ENCODE peak calls at places on chromosome 18, in seven cellular contexts. A is NB4, D is WTC11, P is endothelial cell, V is AG04449, S is GM06990, Y is GM23338. Q is an unnamed sample.

GRCh38 chr18:2104620-2105462 is 466.5 kb downstream of the METTL4 start:
- DNase-seq in V (no peak), P (peak; percentile 67), A (peak; percentile 65), D (peak; percentile 68), S (peak; percentile 6), Y (peak; percentile 73), Q (peak; percentile 26)

GRCh38 chr18:58536187-58536516 is 92.7 kb downstream of the ALPK2 start:
- DNase-seq in P (no peak), Y (no peak), D (no peak), A (no peak), V (no peak), S (no peak), Q (no peak)

GRCh38 chr18:13003466-13003896 is 12.3 kb downstream of the CEP192 start:
- DNase-seq in V (no peak), Y (peak; percentile 94), A (peak; percentile 80), P (peak; percentile 58), D (peak; percentile 75), S (no peak), Q (no peak)

GRCh38 chr18:11156977-11157376 is 7.6 kb upstream of the PIEZO2 start:
- DNase-seq in P (no peak), Y (no peak), V (no peak), S (no peak), D (no peak), A (no peak), Q (no peak)

GRCh38 chr18:574456-575228 is 5.5 kb upstream of the CETN1 start:
- DNase-seq in D (no peak), A (no peak), Y (peak; percentile 73), S (no peak), P (no peak), V (no peak), Q (no peak)

GRCh38 chr18:10388380-10388779 is 66.1 kb upstream of the APCDD1 start:
- DNase-seq in S (no peak), A (no peak), Y (no peak), V (no peak), D (no peak), P (no peak), Q (no peak)

GRCh38 chr18:24426398-24427294 is at the start of gene IMPACT:
- DNase-seq in Y (peak; percentile 97), S (peak; percentile 83), A (peak; percentile 90), V (no peak), D (peak; percentile 87), P (peak; percentile 90), Q (peak; percentile 76)

GRCh38 chr18:60684843-60685513 is 312.4 kb upstream of the MC4R start:
- DNase-seq in Y (peak; percentile 44), A (peak; percentile 37), S (no peak), P (no peak), V (peak; percentile 4), D (no peak), Q (no peak)

GRCh38 chr18:80192653-80193385 is 54.5 kb downstream of the PARD6G start:
- DNase-seq in Y (no peak), V (no peak), S (no peak), P (no peak), A (no peak), D (no peak), Q (no peak)

GRCh38 chr18:67864677-67865340 is 348.3 kb upstream of the DSEL start:
- DNase-seq in A (no peak), D (no peak), Y (no peak), P (no peak), S (no peak), V (peak; percentile 97), Q (no peak)

GRCh38 chr18:29849145-29849544 is 1193.4 kb downstream of the DSC3 start:
- DNase-seq in Y (no peak), V (no peak), S (no peak), D (no peak), P (no peak), A (no peak), Q (no peak)

GRCh38 chr18:25370391-25370790 is 18.4 kb upstream of the ZNF521 start:
- DNase-seq in D (no peak), P (peak; percentile 14), Y (no peak), V (no peak), S (no peak), A (no peak), Q (no peak)

GRCh38 chr18:23992119-23992940 is 22.2 kb upstream of the TTC39C start:
- DNase-seq in S (peak; percentile 59), D (no peak), V (no peak), A (no peak), P (no peak), Y (no peak), Q (no peak)

GRCh38 chr18:43571078-43571689 is 293.9 kb upstream of the SYT4 start:
- DNase-seq in A (peak; percentile 49), V (no peak), Y (peak; percentile 82), S (no peak), D (no peak), P (peak; percentile 55), Q (no peak)

GRCh38 chr18:74228312-74228711 is 63.5 kb downstream of the CYB5A start:
- DNase-seq in A (no peak), D (no peak), Y (no peak), V (no peak), P (no peak), S (no peak), Q (no peak)

GRCh38 chr18:79764131-79764530 is 33.6 kb upstream of the KCNG2 start:
- DNase-seq in D (no peak), V (no peak), P (no peak), Y (no peak), A (no peak), S (no peak), Q (no peak)

GRCh38 chr18:69759046-69759445 is 188.6 kb downstream of the CD226 start:
- DNase-seq in P (no peak), A (no peak), S (no peak), Y (no peak), V (no peak), D (no peak), Q (no peak)

GRCh38 chr18:79583426-79583825 is 96.2 kb upstream of the CTDP1 start:
- DNase-seq in S (no peak), V (no peak), A (no peak), Y (no peak), D (no peak), P (no peak), Q (no peak)

GRCh38 chr18:50069422-50069821 is 125.5 kb downstream of the MYO5B start:
- DNase-seq in S (no peak), P (no peak), A (no peak), Y (no peak), V (no peak), D (no peak), Q (no peak)

GRCh38 chr18:50065527-50065926 is 129.4 kb downstream of the MYO5B start:
- DNase-seq in Y (no peak), S (no peak), P (no peak), V (no peak), A (no peak), D (no peak), Q (no peak)

GRCh38 chr18:50061876-50062517 is 132.9 kb downstream of the MYO5B start:
- DNase-seq in S (no peak), Y (no peak), A (no peak), D (no peak), V (no peak), P (no peak), Q (no peak)

GRCh38 chr18:50060822-50061221 is 134.1 kb downstream of the MYO5B start:
- DNase-seq in S (no peak), D (no peak), A (no peak), Y (peak; percentile 18), P (no peak), V (no peak), Q (no peak)

GRCh38 chr18:50065039-50065438 is 129.9 kb downstream of the MYO5B start:
- DNase-seq in D (no peak), P (no peak), S (no peak), A (no peak), V (no peak), Y (no peak), Q (no peak)
- TF ChIP-seq CTCF in D (no peak), P (no peak), S (no peak), A (no peak), V (no peak), Y (no peak), Q (no peak)

DNA sequence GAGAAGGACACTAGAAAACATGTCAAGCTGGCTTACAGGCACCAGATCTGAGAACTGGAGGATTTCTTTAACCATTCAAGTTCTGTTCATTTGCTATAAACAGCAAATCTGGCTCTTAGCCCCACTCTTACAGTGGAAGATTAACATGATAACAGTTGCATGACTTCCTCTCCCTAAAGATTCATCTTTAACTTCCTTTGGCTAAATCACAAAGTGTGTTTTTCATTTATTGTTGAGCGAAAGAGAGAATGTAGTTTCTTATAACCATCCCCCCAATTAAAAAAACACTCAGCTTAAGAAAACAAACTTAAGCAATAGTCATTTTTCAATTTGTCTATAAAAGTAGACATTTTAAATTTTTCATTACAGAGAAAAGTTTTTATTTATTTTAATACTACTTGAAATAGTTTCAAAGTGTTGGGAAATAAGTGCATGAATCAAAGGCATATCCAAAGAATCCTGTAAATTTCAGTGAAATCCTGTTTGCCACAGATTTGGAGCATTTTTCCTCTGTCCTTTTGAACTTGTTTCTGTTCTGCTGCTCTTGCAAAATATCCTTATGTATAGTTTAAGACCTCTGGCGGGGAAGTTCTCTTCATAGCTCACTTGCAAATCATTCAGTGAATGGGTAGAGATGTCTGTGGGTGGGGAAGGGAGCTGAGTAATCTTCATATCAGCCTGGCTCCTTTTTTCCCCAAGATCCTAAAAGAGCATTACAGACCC is 241.0 kb upstream of the RBBP8 start:
- DNase-seq in V (peak; percentile 88), P (no peak), S (no peak), A (peak; percentile 15), D (no peak), Y (no peak), Q (no peak)
- TF ChIP-seq CTCF in V (no peak), P (no peak), S (no peak), A (no peak), D (no peak), Y (no peak), Q (no peak)

GRCh38 chr18:8480506-8481328 is 128.5 kb upstream of the RAB12 start:
- DNase-seq in V (peak; percentile 26), S (no peak), P (peak; percentile 48), A (peak; percentile 50), Y (peak; percentile 59), D (peak; percentile 31), Q (no peak)
- TF ChIP-seq CTCF in V (peak; percentile 70), S (peak; percentile 30), P (no peak), A (peak; percentile 40), Y (peak; percentile 38), D (no peak), Q (no peak)

GRCh38 chr18:27780061-27780740 is 396.7 kb downstream of the CDH2 start:
- DNase-seq in Y (no peak), A (no peak), P (no peak), V (no peak), S (no peak), D (no peak), Q (no peak)

GRCh38 chr18:27778925-27779324 is 398.0 kb downstream of the CDH2 start:
- DNase-seq in D (no peak), A (no peak), Y (peak; percentile 7), S (no peak), V (no peak), P (no peak), Q (no peak)

GRCh38 chr18:27778441-27778840 is 398.5 kb downstream of the CDH2 start:
- DNase-seq in S (no peak), D (no peak), P (no peak), A (no peak), V (no peak), Y (peak; percentile 52), Q (no peak)
- TF ChIP-seq CTCF in S (peak; percentile 27), D (no peak), P (no peak), A (no peak), V (peak; percentile 48), Y (peak; percentile 64), Q (no peak)

GRCh38 chr18:50662177-50662576 is 102.3 kb downstream of the MAPK4 start:
- DNase-seq in A (peak; percentile 53), V (no peak), S (no peak), D (no peak), Y (peak; percentile 73), P (no peak), Q (no peak)
- TF ChIP-seq CTCF in A (peak; percentile 57), V (no peak), S (peak; percentile 64), D (peak; percentile 70), Y (peak; percentile 80), P (peak; percentile 62), Q (no peak)

Q was measured in natural killer cell.